ENCODE peak calls at places on chromosomes 6 and 20, in nine cellular contexts. R is LoVo; T is stimulated activated CD4-positive, alpha-beta T cell treated with anti-CD3 and anti-CD28 coated beads, Interleukin-2, amount 100 ng/mL, for 48 hours; G is activated CD4-positive, alpha-beta T cell treated with anti-CD3 and anti-CD28 coated beads, Interleukin-2, amount 10 ng/mL, durations not matched to agents 7 days and 5 days; I is naive thymus-derived CD4-positive, alpha-beta T cell; Q is HTR-8/SVneo; X is T-helper 17 cell; O is lung microvascular endothelial cell; M is GM03348. E is an unnamed sample.

GRCh38 chr20:63344616-63345327 is 16.4 kb downstream of the CHRNA4 start:
- DNase-seq in R (no peak), T (no peak), G (no peak), I (no peak), Q (no peak), X (no peak), O (no peak), M (peak; percentile 83), E (no peak)

GRCh38 chr6:36094786-36095496 is 35.4 kb upstream of the MAPK13 start:
- DNase-seq in R (peak; percentile 79), T (peak; percentile 82), G (peak; percentile 85), I (peak; percentile 73), Q (peak; percentile 65), X (peak; percentile 69), O (peak; percentile 88), M (peak; percentile 84), E (peak; percentile 90)

GRCh38 chr6:118781897-118782296 is 112.1 kb upstream of the ASF1A start:
- DNase-seq in R (no peak), T (no peak), G (no peak), I (no peak), Q (no peak), X (no peak), O (peak; percentile 60), M (no peak), E (no peak)

GRCh38 chr6:14502551-14502950 is 385.0 kb downstream of the CD83 start:
- DNase-seq in R (peak; percentile 37), T (no peak), G (no peak), I (no peak), Q (no peak), X (no peak), O (no peak), M (no peak), E (no peak)

GRCh38 chr6:49556429-49556837 is 6.0 kb downstream of the C6orf141 start:
- DNase-seq in R (peak; percentile 89), T (no peak), G (no peak), I (no peak), Q (no peak), X (no peak), O (peak; percentile 95), M (peak; percentile 16), E (no peak)

GRCh38 chr20:58224097-58224496 is 4.4 kb downstream of the ANKRD60 start:
- DNase-seq in R (no peak), T (peak; percentile 29), G (no peak), I (no peak), Q (no peak), X (no peak), O (no peak), M (no peak), E (peak; percentile 50)

GRCh38 chr6:157380779-157381561 is at the start of gene ZDHHC14:
- DNase-seq in R (peak; percentile 89), T (peak; percentile 84), G (peak; percentile 90), I (peak; percentile 88), Q (peak; percentile 67), X (peak; percentile 82), O (peak; percentile 92), M (peak; percentile 96), E (peak; percentile 89)

GRCh38 chr6:36136034-36136433 is 5.7 kb downstream of the MAPK13 start:
- DNase-seq in R (no peak), T (no peak), G (no peak), I (no peak), Q (no peak), X (no peak), O (no peak), M (no peak), E (no peak)

GRCh38 chr6:155521719-155522118 is 66.1 kb upstream of the NOX3 start:
- DNase-seq in R (no peak), T (no peak), G (no peak), I (no peak), Q (no peak), X (no peak), O (no peak), M (no peak), E (no peak)

GRCh38 chr6:34484899-34485298 is 19.0 kb downstream of the PACSIN1 start:
- DNase-seq in R (peak; percentile 38), T (peak; percentile 53), G (peak; percentile 66), I (no peak), Q (no peak), X (no peak), O (no peak), M (no peak), E (peak; percentile 92)

GRCh38 chr6:50198245-50198644 is 148.5 kb upstream of the DEFB112 start:
- DNase-seq in R (no peak), T (no peak), G (no peak), I (no peak), Q (no peak), X (no peak), O (no peak), M (no peak), E (no peak)

GRCh38 chr6:37878150-37878710 is 58.7 kb downstream of the ZFAND3 start:
- DNase-seq in R (no peak), T (no peak), G (no peak), I (no peak), Q (no peak), X (no peak), O (no peak), M (peak; percentile 24), E (no peak)

GRCh38 chr6:34237722-34238506 is 1.2 kb downstream of the HMGA1 start:
- DNase-seq in R (no peak), T (peak; percentile 71), G (peak; percentile 80), I (peak; percentile 75), Q (no peak), X (peak; percentile 65), O (peak; percentile 37), M (peak; percentile 69), E (peak; percentile 80)

GRCh38 chr6:22113046-22113766 is 183.6 kb downstream of the PRL start:
- DNase-seq in R (peak; percentile 2), T (no peak), G (no peak), I (no peak), Q (peak; percentile 19), X (no peak), O (peak; percentile 86), M (peak; percentile 79), E (no peak)

GRCh38 chr6:30820196-30820595 is 64.1 kb upstream of the DDR1 start:
- DNase-seq in R (peak; percentile 92), T (no peak), G (no peak), I (no peak), Q (peak; percentile 63), X (no peak), O (peak; percentile 46), M (peak; percentile 78), E (no peak)

GRCh38 chr20:25297141-25297905 is 49.4 kb downstream of the PYGB start:
- DNase-seq in R (no peak), T (no peak), G (no peak), I (no peak), Q (no peak), X (no peak), O (no peak), M (no peak), E (no peak)